ENCODE peak calls at places on chromosomes 12 and 14, in five cellular contexts. One of them, this sample, is unnamed.

GRCh38 chr14:76710093-76711010 is 50.9 kb upstream of the VASH1 start:
- DNase-seq in stomach: no peak
- DNase-seq in effector memory CD4-positive, alpha-beta T cell: no peak
- DNase-seq in aorta: no peak
- DNase-seq in Peyer's patch: no peak
- DNase-seq in this sample: no peak

GRCh38 chr14:60720391-60720790 is 3.8 kb downstream of the SIX4 start:
- DNase-seq in aorta: no peak
- DNase-seq in stomach: no peak
- DNase-seq in Peyer's patch: no peak
- DNase-seq in effector memory CD4-positive, alpha-beta T cell: no peak
- DNase-seq in this sample: no peak

GRCh38 chr12:2064078-2064507 is 11.3 kb downstream of the CACNA1C start:
- DNase-seq in aorta: no peak
- DNase-seq in stomach: no peak
- DNase-seq in Peyer's patch: no peak
- DNase-seq in effector memory CD4-positive, alpha-beta T cell: no peak
- DNase-seq in this sample: peak; percentile 61

GRCh38 chr12:23055004-23055403 is 430.0 kb downstream of the ETNK1 start:
- DNase-seq in effector memory CD4-positive, alpha-beta T cell: no peak
- DNase-seq in Peyer's patch: no peak
- DNase-seq in aorta: no peak
- DNase-seq in stomach: no peak
- DNase-seq in this sample: no peak

GRCh38 chr14:92122761-92123160 is 992 bp downstream of the CPSF2 start:
- DNase-seq in aorta: no peak
- DNase-seq in Peyer's patch: no peak
- DNase-seq in effector memory CD4-positive, alpha-beta T cell: no peak
- DNase-seq in stomach: no peak
- DNase-seq in this sample: no peak

GRCh38 chr12:63410197-63410596 is 258.1 kb downstream of the DPY19L2 start:
- DNase-seq in Peyer's patch: no peak
- DNase-seq in aorta: no peak
- DNase-seq in stomach: no peak
- DNase-seq in effector memory CD4-positive, alpha-beta T cell: no peak
- DNase-seq in this sample: no peak

GRCh38 chr14:99471731-99472130 is 8.9 kb downstream of the SETD3 start:
- DNase-seq in Peyer's patch: no peak
- DNase-seq in effector memory CD4-positive, alpha-beta T cell: no peak
- DNase-seq in stomach: no peak
- DNase-seq in aorta: no peak
- DNase-seq in this sample: no peak

GRCh38 chr14:100105357-100106169 is 40.3 kb downstream of the EVL start:
- DNase-seq in Peyer's patch: no peak
- DNase-seq in stomach: no peak
- DNase-seq in aorta: peak; percentile 73
- DNase-seq in effector memory CD4-positive, alpha-beta T cell: no peak
- DNase-seq in this sample: no peak

GRCh38 chr12:1662761-1663439 is 28.0 kb upstream of the ADIPOR2 start:
- DNase-seq in effector memory CD4-positive, alpha-beta T cell: peak; percentile 12
- DNase-seq in stomach: peak; percentile 73
- DNase-seq in Peyer's patch: peak; percentile 88
- DNase-seq in aorta: peak; percentile 61
- DNase-seq in this sample: peak; percentile 84

GRCh38 chr12:3004655-3005565 is 45.7 kb downstream of the TEAD4 start:
- DNase-seq in stomach: no peak
- DNase-seq in effector memory CD4-positive, alpha-beta T cell: no peak
- DNase-seq in aorta: peak; percentile 4
- DNase-seq in Peyer's patch: no peak
- DNase-seq in this sample: no peak

GRCh38 chr12:53870122-53870521 is 68.5 kb upstream of the HOXC13 start:
- DNase-seq in Peyer's patch: no peak
- DNase-seq in aorta: no peak
- DNase-seq in stomach: no peak
- DNase-seq in effector memory CD4-positive, alpha-beta T cell: no peak
- DNase-seq in this sample: no peak

GRCh38 chr12:11719678-11720099 is 70.2 kb downstream of the ETV6 start:
- DNase-seq in aorta: peak; percentile 90
- DNase-seq in Peyer's patch: no peak
- DNase-seq in stomach: no peak
- DNase-seq in effector memory CD4-positive, alpha-beta T cell: no peak
- DNase-seq in this sample: peak; percentile 88

GRCh38 chr14:101200650-101201516 is 297.4 kb upstream of the RTL1 start:
- DNase-seq in effector memory CD4-positive, alpha-beta T cell: no peak
- DNase-seq in Peyer's patch: no peak
- DNase-seq in aorta: no peak
- DNase-seq in stomach: peak; percentile 17
- DNase-seq in this sample: peak; percentile 18

GRCh38 chr14:37599527-37600368 is 4.3 kb downstream of the TTC6 start:
- DNase-seq in effector memory CD4-positive, alpha-beta T cell: no peak
- DNase-seq in stomach: no peak
- DNase-seq in Peyer's patch: no peak
- DNase-seq in aorta: no peak
- DNase-seq in this sample: no peak

GRCh38 chr14:100407376-100408102 is 84.4 kb downstream of the SLC25A47 start:
- DNase-seq in Peyer's patch: peak; percentile 54
- DNase-seq in effector memory CD4-positive, alpha-beta T cell: no peak
- DNase-seq in stomach: no peak
- DNase-seq in aorta: no peak
- DNase-seq in this sample: no peak

GRCh38 chr12:57236224-57236924 is 6.9 kb downstream of the SHMT2 start:
- DNase-seq in Peyer's patch: peak; percentile 47
- DNase-seq in effector memory CD4-positive, alpha-beta T cell: no peak
- DNase-seq in aorta: peak; percentile 61
- DNase-seq in stomach: no peak
- DNase-seq in this sample: no peak

GRCh38 chr14:103607822-103608221 is 21.2 kb upstream of the KLC1 start:
- DNase-seq in aorta: no peak
- DNase-seq in Peyer's patch: no peak
- DNase-seq in effector memory CD4-positive, alpha-beta T cell: no peak
- DNase-seq in stomach: no peak
- DNase-seq in this sample: no peak

GRCh38 chr12:31518680-31519227 is 72.2 kb downstream of the DENND5B start:
- DNase-seq in stomach: no peak
- DNase-seq in Peyer's patch: no peak
- DNase-seq in effector memory CD4-positive, alpha-beta T cell: no peak
- DNase-seq in aorta: no peak
- DNase-seq in this sample: no peak

GRCh38 chr14:95516554-95517209 is at the start of gene SYNE3:
- DNase-seq in effector memory CD4-positive, alpha-beta T cell: peak; percentile 35
- DNase-seq in Peyer's patch: peak; percentile 79
- DNase-seq in stomach: peak; percentile 66
- DNase-seq in aorta: peak; percentile 72
- DNase-seq in this sample: peak; percentile 96

GRCh38 chr14:100362311-100362927 is 39.3 kb downstream of the SLC25A47 start:
- DNase-seq in stomach: no peak
- DNase-seq in effector memory CD4-positive, alpha-beta T cell: no peak
- DNase-seq in aorta: no peak
- DNase-seq in Peyer's patch: no peak
- DNase-seq in this sample: no peak

GRCh38 chr12:120708646-120709045 is 1.6 kb upstream of the UNC119B start:
- DNase-seq in Peyer's patch: no peak
- DNase-seq in effector memory CD4-positive, alpha-beta T cell: no peak
- DNase-seq in stomach: no peak
- DNase-seq in aorta: no peak
- DNase-seq in this sample: no peak

GRCh38 chr12:127559349-127560040 is 707.5 kb upstream of the TMEM132C start:
- DNase-seq in aorta: peak; percentile 74
- DNase-seq in stomach: peak; percentile 40
- DNase-seq in Peyer's patch: no peak
- DNase-seq in effector memory CD4-positive, alpha-beta T cell: peak; percentile 11
- DNase-seq in this sample: no peak

GRCh38 chr14:90403065-90403464 is 6.2 kb downstream of the CALM1 start:
- DNase-seq in effector memory CD4-positive, alpha-beta T cell: no peak
- DNase-seq in Peyer's patch: no peak
- DNase-seq in stomach: no peak
- DNase-seq in aorta: no peak
- DNase-seq in this sample: no peak

GRCh38 chr14:90398841-90399540 is 2.2 kb downstream of the CALM1 start:
- DNase-seq in aorta: no peak
- DNase-seq in stomach: no peak
- DNase-seq in effector memory CD4-positive, alpha-beta T cell: no peak
- DNase-seq in Peyer's patch: no peak
- DNase-seq in this sample: no peak

GRCh38 chr14:90399541-90400444 is 3.0 kb downstream of the CALM1 start:
- DNase-seq in aorta: peak; percentile 94
- DNase-seq in Peyer's patch: peak; percentile 86
- DNase-seq in effector memory CD4-positive, alpha-beta T cell: peak; percentile 69
- DNase-seq in stomach: peak; percentile 93
- DNase-seq in this sample: peak; percentile 92

GRCh38 chr14:90402009-90402408 is 5.2 kb downstream of the CALM1 start:
- DNase-seq in stomach: no peak
- DNase-seq in effector memory CD4-positive, alpha-beta T cell: no peak
- DNase-seq in aorta: no peak
- DNase-seq in Peyer's patch: no peak
- DNase-seq in this sample: no peak

DNA sequence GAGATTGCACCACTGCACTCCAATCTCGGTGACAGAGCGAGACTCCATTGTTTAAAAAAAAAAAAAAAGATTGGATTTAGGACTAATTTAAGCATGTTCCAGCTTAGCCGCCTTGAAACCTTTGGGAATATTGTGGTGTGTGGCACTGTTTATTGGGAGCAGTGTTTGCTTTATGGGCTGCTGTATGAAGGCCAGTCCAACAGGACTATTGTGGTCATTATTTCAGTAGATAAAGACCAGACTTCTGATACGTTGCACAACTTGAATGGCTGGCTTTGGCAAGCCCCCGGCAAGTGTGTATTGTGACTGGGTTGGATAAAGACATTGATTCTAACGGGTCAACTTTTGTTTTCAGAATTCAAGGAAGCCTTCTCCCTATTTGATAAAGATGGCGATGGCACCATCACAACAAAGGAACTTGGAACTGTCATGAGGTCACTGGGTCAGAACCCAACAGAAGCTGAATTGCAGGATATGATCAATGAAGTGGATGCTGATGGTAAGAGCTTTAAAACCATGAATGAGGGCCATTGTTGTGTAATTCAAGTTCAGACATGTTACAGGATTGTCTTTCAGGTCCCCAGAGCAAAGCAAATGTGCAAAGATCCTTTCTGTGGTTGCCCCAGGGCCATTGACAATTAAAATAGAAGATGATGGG is 4.2 kb downstream of the CALM1 start:
- DNase-seq in stomach: no peak
- DNase-seq in aorta: no peak
- DNase-seq in Peyer's patch: no peak
- DNase-seq in effector memory CD4-positive, alpha-beta T cell: no peak
- DNase-seq in this sample: no peak
- H3K4me1 ChIP-seq in stomach: peaks cover 75% of the 10 kb centered on the region
- H3K4me1 ChIP-seq in aorta: peaks cover 4% of the 10 kb centered on the region
- H3K4me1 ChIP-seq in Peyer's patch: no peaks in the 10 kb centered on the region
- H3K4me1 ChIP-seq in effector memory CD4-positive, alpha-beta T cell: peaks cover 46% of the 10 kb centered on the region
- H3K4me1 ChIP-seq in this sample: peaks cover 25% of the 10 kb centered on the region

GRCh38 chr12:49332891-49333371 is 4.1 kb downstream of the C1QL4 start:
- DNase-seq in effector memory CD4-positive, alpha-beta T cell: no peak
- DNase-seq in stomach: peak; percentile 24
- DNase-seq in aorta: no peak
- DNase-seq in Peyer's patch: no peak
- DNase-seq in this sample: no peak
- H3K4me3 ChIP-seq in effector memory CD4-positive, alpha-beta T cell: no peak overlapping the region
- H3K4me3 ChIP-seq in stomach: peak overlapping the region; percentile 9
- H3K4me3 ChIP-seq in aorta: no peak overlapping the region
- H3K4me3 ChIP-seq in Peyer's patch: no peak overlapping the region
- H3K4me3 ChIP-seq in this sample: peak overlapping the region; percentile 13

GRCh38 chr12:114447799-114448617 is 42.1 kb upstream of the TBX5 start:
- DNase-seq in aorta: no peak
- DNase-seq in Peyer's patch: no peak
- DNase-seq in effector memory CD4-positive, alpha-beta T cell: no peak
- DNase-seq in stomach: no peak
- DNase-seq in this sample: no peak

GRCh38 chr12:114448618-114448933 is 42.6 kb upstream of the TBX5 start:
- DNase-seq in aorta: no peak
- DNase-seq in stomach: no peak
- DNase-seq in effector memory CD4-positive, alpha-beta T cell: no peak
- DNase-seq in Peyer's patch: no peak
- DNase-seq in this sample: peak; percentile 77

GRCh38 chr12:114450019-114450418 is 44.1 kb upstream of the TBX5 start:
- DNase-seq in stomach: no peak
- DNase-seq in Peyer's patch: no peak
- DNase-seq in effector memory CD4-positive, alpha-beta T cell: no peak
- DNase-seq in aorta: no peak
- DNase-seq in this sample: no peak

GRCh38 chr12:114451657-114452056 is 45.7 kb upstream of the TBX5 start:
- DNase-seq in effector memory CD4-positive, alpha-beta T cell: no peak
- DNase-seq in stomach: no peak
- DNase-seq in Peyer's patch: no peak
- DNase-seq in aorta: no peak
- DNase-seq in this sample: no peak

DNA sequence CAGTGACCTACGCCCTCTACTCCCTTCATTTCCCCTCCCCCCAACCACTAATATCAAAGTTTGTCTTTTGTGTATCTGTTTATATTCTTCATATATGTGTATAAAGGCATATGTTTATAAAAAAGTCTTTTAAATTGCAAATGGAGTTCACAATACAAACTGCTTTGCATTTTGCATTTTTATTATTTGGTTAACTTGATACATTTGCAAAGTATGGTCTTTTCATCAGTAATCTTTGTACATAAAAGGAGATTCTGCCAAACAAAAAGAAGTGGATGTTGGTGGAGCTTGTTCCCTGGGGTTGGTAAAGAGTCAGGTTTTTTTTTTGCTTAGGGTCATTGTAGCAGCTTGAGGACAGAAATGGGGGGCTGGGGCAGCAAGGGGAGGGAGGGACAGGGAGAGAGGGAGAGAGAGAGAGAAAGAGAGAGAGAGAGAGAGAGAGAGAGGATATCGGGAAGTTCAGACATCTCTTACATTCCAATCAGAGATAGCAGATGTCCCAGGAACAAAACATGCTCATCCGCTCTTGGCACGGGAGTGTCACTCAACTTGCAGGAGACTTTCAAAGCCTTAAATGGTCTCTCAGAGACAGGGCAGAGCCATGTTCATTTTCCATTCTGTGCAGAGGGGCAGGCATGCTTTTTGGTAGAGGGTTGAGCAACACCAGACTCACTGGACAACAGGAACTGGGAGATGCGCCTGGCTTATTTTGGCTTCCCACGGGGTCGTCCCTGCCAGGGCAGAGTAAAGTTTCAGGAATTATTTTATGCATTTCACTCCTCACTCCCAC is 44.8 kb upstream of the TBX5 start:
- DNase-seq in effector memory CD4-positive, alpha-beta T cell: no peak
- DNase-seq in aorta: no peak
- DNase-seq in Peyer's patch: no peak
- DNase-seq in stomach: no peak
- DNase-seq in this sample: no peak
- H3K27me3 ChIP-seq in effector memory CD4-positive, alpha-beta T cell: peaks cover 11% of the 10 kb centered on the region
- H3K27me3 ChIP-seq in aorta: peaks cover 2% of the 10 kb centered on the region
- H3K27me3 ChIP-seq in Peyer's patch: no peaks in the 10 kb centered on the region
- H3K27me3 ChIP-seq in stomach: peaks cover 16% of the 10 kb centered on the region
- H3K27me3 ChIP-seq in this sample: peaks cover 40% of the 10 kb centered on the region

DNA sequence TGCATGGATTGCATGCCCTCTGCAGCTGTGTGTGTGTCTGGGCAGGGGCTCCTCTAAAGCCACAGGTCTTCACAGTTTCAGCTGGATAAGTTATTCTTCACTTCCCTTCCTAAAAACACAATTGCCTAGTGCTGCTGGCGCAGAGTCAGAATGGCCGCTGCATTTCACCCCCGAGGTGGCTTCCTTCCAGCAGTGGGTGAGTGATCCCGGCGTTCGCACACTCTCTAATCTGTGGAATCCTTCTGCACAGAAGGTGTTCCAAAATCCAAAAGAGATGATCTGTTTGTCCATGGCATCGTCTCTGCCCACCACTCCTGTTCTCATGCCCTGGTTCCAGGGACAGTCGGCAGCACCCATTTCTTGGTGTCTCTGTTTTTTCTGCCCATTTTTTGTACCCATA is 340.7 kb downstream of the DPF3 start:
- DNase-seq in effector memory CD4-positive, alpha-beta T cell: no peak
- DNase-seq in stomach: no peak
- DNase-seq in Peyer's patch: no peak
- DNase-seq in aorta: no peak
- DNase-seq in this sample: no peak
- H3K4me1 ChIP-seq in effector memory CD4-positive, alpha-beta T cell: no peaks in the 10 kb centered on the region
- H3K4me1 ChIP-seq in stomach: no peaks in the 10 kb centered on the region
- H3K4me1 ChIP-seq in Peyer's patch: no peaks in the 10 kb centered on the region
- H3K4me1 ChIP-seq in aorta: no peaks in the 10 kb centered on the region
- H3K4me1 ChIP-seq in this sample: no peaks in the 10 kb centered on the region